ENCODE peak calls at places on chromosome 9, in five cellular contexts. One of them, this sample, is unnamed.

GRCh38 chr9:2623046-2623865 is 1.7 kb downstream of the VLDLR start:
- DNase-seq in non-pigmented ciliary epithelial cell: no peak
- DNase-seq in heart right ventricle: peak; percentile 63
- DNase-seq in T-helper 2 cell: no peak
- DNase-seq in CD8-positive, alpha-beta memory T cell: no peak
- DNase-seq in this sample: no peak

GRCh38 chr9:95126739-95127138 is 190.8 kb downstream of the FANCC start:
- DNase-seq in CD8-positive, alpha-beta memory T cell: no peak
- DNase-seq in T-helper 2 cell: no peak
- DNase-seq in heart right ventricle: no peak
- DNase-seq in non-pigmented ciliary epithelial cell: no peak
- DNase-seq in this sample: no peak

GRCh38 chr9:92564982-92565381 is 29.2 kb upstream of the ECM2 start:
- DNase-seq in T-helper 2 cell: no peak
- DNase-seq in heart right ventricle: no peak
- DNase-seq in non-pigmented ciliary epithelial cell: no peak
- DNase-seq in CD8-positive, alpha-beta memory T cell: no peak
- DNase-seq in this sample: no peak

GRCh38 chr9:122095010-122095767 is 2.1 kb upstream of the TTLL11 start:
- DNase-seq in T-helper 2 cell: peak; percentile 36
- DNase-seq in CD8-positive, alpha-beta memory T cell: peak; percentile 55
- DNase-seq in heart right ventricle: no peak
- DNase-seq in non-pigmented ciliary epithelial cell: peak; percentile 27
- DNase-seq in this sample: peak; percentile 27

GRCh38 chr9:138072897-138073296 is 195.3 kb downstream of the CACNA1B start:
- DNase-seq in non-pigmented ciliary epithelial cell: no peak
- DNase-seq in T-helper 2 cell: no peak
- DNase-seq in CD8-positive, alpha-beta memory T cell: no peak
- DNase-seq in heart right ventricle: no peak
- DNase-seq in this sample: no peak

GRCh38 chr9:36665387-36665786 is 92.7 kb downstream of the MELK start:
- DNase-seq in CD8-positive, alpha-beta memory T cell: no peak
- DNase-seq in heart right ventricle: no peak
- DNase-seq in T-helper 2 cell: no peak
- DNase-seq in non-pigmented ciliary epithelial cell: no peak
- DNase-seq in this sample: no peak

GRCh38 chr9:115210699-115211098 is 92.7 kb upstream of the TNC start:
- DNase-seq in non-pigmented ciliary epithelial cell: no peak
- DNase-seq in heart right ventricle: no peak
- DNase-seq in T-helper 2 cell: no peak
- DNase-seq in CD8-positive, alpha-beta memory T cell: no peak
- DNase-seq in this sample: no peak

GRCh38 chr9:124260769-124261603 is 3.2 kb downstream of the NEK6 start:
- DNase-seq in CD8-positive, alpha-beta memory T cell: no peak
- DNase-seq in non-pigmented ciliary epithelial cell: no peak
- DNase-seq in heart right ventricle: no peak
- DNase-seq in T-helper 2 cell: no peak
- DNase-seq in this sample: no peak

GRCh38 chr9:5630038-5630507 is 1.2 kb downstream of the RIC1 start:
- DNase-seq in CD8-positive, alpha-beta memory T cell: no peak
- DNase-seq in T-helper 2 cell: no peak
- DNase-seq in heart right ventricle: no peak
- DNase-seq in non-pigmented ciliary epithelial cell: no peak
- DNase-seq in this sample: no peak

GRCh38 chr9:127557466-127557869 is 54.6 kb upstream of the STXBP1 start:
- DNase-seq in heart right ventricle: peak; percentile 46
- DNase-seq in non-pigmented ciliary epithelial cell: no peak
- DNase-seq in CD8-positive, alpha-beta memory T cell: no peak
- DNase-seq in T-helper 2 cell: no peak
- DNase-seq in this sample: no peak

GRCh38 chr9:122084276-122084675 is 8.8 kb downstream of the TTLL11 start:
- DNase-seq in non-pigmented ciliary epithelial cell: no peak
- DNase-seq in heart right ventricle: no peak
- DNase-seq in T-helper 2 cell: no peak
- DNase-seq in CD8-positive, alpha-beta memory T cell: no peak
- DNase-seq in this sample: no peak

GRCh38 chr9:110555971-110556370 is 23.6 kb downstream of the SVEP1 start:
- DNase-seq in T-helper 2 cell: no peak
- DNase-seq in heart right ventricle: peak; percentile 12
- DNase-seq in CD8-positive, alpha-beta memory T cell: no peak
- DNase-seq in non-pigmented ciliary epithelial cell: peak; percentile 87
- DNase-seq in this sample: no peak

GRCh38 chr9:37412431-37413151 is 9.9 kb upstream of the GRHPR start:
- DNase-seq in non-pigmented ciliary epithelial cell: peak; percentile 17
- DNase-seq in CD8-positive, alpha-beta memory T cell: no peak
- DNase-seq in T-helper 2 cell: no peak
- DNase-seq in heart right ventricle: no peak
- DNase-seq in this sample: no peak

GRCh38 chr9:92224177-92224576 is 69.3 kb downstream of the IARS1 start:
- DNase-seq in T-helper 2 cell: no peak
- DNase-seq in non-pigmented ciliary epithelial cell: no peak
- DNase-seq in CD8-positive, alpha-beta memory T cell: no peak
- DNase-seq in heart right ventricle: no peak
- DNase-seq in this sample: no peak

GRCh38 chr9:129307227-129307970 is 129.3 kb upstream of the IER5L start:
- DNase-seq in CD8-positive, alpha-beta memory T cell: no peak
- DNase-seq in T-helper 2 cell: no peak
- DNase-seq in heart right ventricle: no peak
- DNase-seq in non-pigmented ciliary epithelial cell: no peak
- DNase-seq in this sample: no peak

GRCh38 chr9:78393340-78393739 is 96.4 kb downstream of the PSAT1 start:
- DNase-seq in non-pigmented ciliary epithelial cell: no peak
- DNase-seq in heart right ventricle: no peak
- DNase-seq in T-helper 2 cell: no peak
- DNase-seq in CD8-positive, alpha-beta memory T cell: no peak
- DNase-seq in this sample: no peak

GRCh38 chr9:4086119-4087088 is 213.5 kb downstream of the GLIS3 start:
- DNase-seq in non-pigmented ciliary epithelial cell: no peak
- DNase-seq in T-helper 2 cell: no peak
- DNase-seq in heart right ventricle: no peak
- DNase-seq in CD8-positive, alpha-beta memory T cell: no peak
- DNase-seq in this sample: no peak

GRCh38 chr9:91734371-91734981 is 215.6 kb downstream of the ROR2 start:
- DNase-seq in CD8-positive, alpha-beta memory T cell: peak; percentile 64
- DNase-seq in non-pigmented ciliary epithelial cell: no peak
- DNase-seq in T-helper 2 cell: peak; percentile 29
- DNase-seq in heart right ventricle: peak; percentile 77
- DNase-seq in this sample: peak; percentile 60

GRCh38 chr9:32589083-32589713 is 16.2 kb upstream of the NDUFB6 start:
- DNase-seq in heart right ventricle: no peak
- DNase-seq in CD8-positive, alpha-beta memory T cell: no peak
- DNase-seq in T-helper 2 cell: no peak
- DNase-seq in non-pigmented ciliary epithelial cell: no peak
- DNase-seq in this sample: no peak

GRCh38 chr9:134214395-134214765 is 50.0 kb upstream of the RNU6ATAC start:
- DNase-seq in non-pigmented ciliary epithelial cell: no peak
- DNase-seq in heart right ventricle: peak; percentile 13
- DNase-seq in T-helper 2 cell: no peak
- DNase-seq in CD8-positive, alpha-beta memory T cell: peak; percentile 43
- DNase-seq in this sample: no peak

GRCh38 chr9:10876333-10876732 is 263.5 kb upstream of the PTPRD start:
- DNase-seq in non-pigmented ciliary epithelial cell: peak; percentile 13
- DNase-seq in T-helper 2 cell: no peak
- DNase-seq in heart right ventricle: no peak
- DNase-seq in CD8-positive, alpha-beta memory T cell: no peak
- DNase-seq in this sample: no peak

GRCh38 chr9:136029556-136029955 is 65.5 kb downstream of the NACC2 start:
- DNase-seq in heart right ventricle: no peak
- DNase-seq in T-helper 2 cell: no peak
- DNase-seq in CD8-positive, alpha-beta memory T cell: no peak
- DNase-seq in non-pigmented ciliary epithelial cell: no peak
- DNase-seq in this sample: no peak

GRCh38 chr9:128696923-128697707 is 5.2 kb upstream of the PKN3 start:
- DNase-seq in CD8-positive, alpha-beta memory T cell: no peak
- DNase-seq in heart right ventricle: no peak
- DNase-seq in T-helper 2 cell: no peak
- DNase-seq in non-pigmented ciliary epithelial cell: no peak
- DNase-seq in this sample: no peak

GRCh38 chr9:21833090-21833801 is 30.8 kb downstream of the MTAP start:
- DNase-seq in T-helper 2 cell: no peak
- DNase-seq in CD8-positive, alpha-beta memory T cell: no peak
- DNase-seq in non-pigmented ciliary epithelial cell: no peak
- DNase-seq in heart right ventricle: no peak
- DNase-seq in this sample: no peak

GRCh38 chr9:93059097-93059959 is 827 bp downstream of the SUSD3 start:
- DNase-seq in CD8-positive, alpha-beta memory T cell: no peak
- DNase-seq in T-helper 2 cell: no peak
- DNase-seq in heart right ventricle: no peak
- DNase-seq in non-pigmented ciliary epithelial cell: no peak
- DNase-seq in this sample: no peak

GRCh38 chr9:86721843-86722705 is 225.2 kb downstream of the GAS1 start:
- DNase-seq in heart right ventricle: no peak
- DNase-seq in CD8-positive, alpha-beta memory T cell: no peak
- DNase-seq in T-helper 2 cell: no peak
- DNase-seq in non-pigmented ciliary epithelial cell: no peak
- DNase-seq in this sample: no peak